ENCODE peak calls at places on chromosomes 4 and X, in four cellular contexts. R is HL-60, U is transverse colon, H is stomach. O is an unnamed sample.

GRCh38 chrX:131741103-131741581 is 197.3 kb downstream of the OR13H1 start:
- DNase-seq in H (peak), U (peak), R (peak), O (no peak)

GRCh38 chrX:72609313-72609712 is 36.7 kb upstream of the HDAC8 start:
- DNase-seq in R (no peak), U (no peak), H (no peak), O (no peak)

GRCh38 chr4:74715731-74716435 is 78.4 kb downstream of the BTC start:
- DNase-seq in U (no peak), R (no peak), H (no peak), O (no peak)

GRCh38 chrX:38225093-38225492 is 4.4 kb upstream of the SRPX start:
- DNase-seq in U (no peak), H (no peak), R (no peak), O (no peak)

GRCh38 chr4:79585834-79586233 is 177.8 kb upstream of the GK2 start:
- DNase-seq in R (no peak), H (no peak), U (no peak), O (no peak)

GRCh38 chr4:101218346-101218745 is 129.0 kb downstream of the PPP3CA start:
- DNase-seq in H (no peak), R (no peak), U (no peak), O (no peak)

GRCh38 chr4:41728571-41728908 is 20.0 kb downstream of the PHOX2B start:
- DNase-seq in R (no peak), U (no peak), H (no peak), O (no peak)

GRCh38 chr4:25457053-25457715 is 80.1 kb downstream of the ANAPC4 start:
- DNase-seq in U (no peak), H (no peak), R (no peak), O (no peak)

GRCh38 chr4:174549696-174550095 is 27.4 kb upstream of the HPGD start:
- DNase-seq in R (no peak), U (no peak), H (no peak), O (no peak)

GRCh38 chrX:345020-345925 is 26.7 kb upstream of the GTPBP6 start:
- DNase-seq in R (no peak), U (no peak), H (no peak), O (no peak)

GRCh38 chr4:67714248-67714583 is 13.3 kb upstream of the UBA6 start:
- DNase-seq in H (no peak), U (no peak), R (no peak), O (no peak)

GRCh38 chr4:7429069-7429416 is 5.7 kb downstream of the PSAPL1 start:
- DNase-seq in H (peak), R (no peak), U (no peak), O (no peak)

GRCh38 chrX:40644821-40645358 is 2.5 kb downstream of the CXorf38 start:
- DNase-seq in R (peak), H (peak), U (peak), O (no peak)

GRCh38 chr4:85166318-85166717 is 199.8 kb upstream of the WDFY3 start:
- DNase-seq in U (peak), H (no peak), R (no peak), O (no peak)

GRCh38 chr4:112421911-112422310 is 94.1 kb downstream of the NEUROG2 start:
- DNase-seq in H (no peak), U (no peak), R (no peak), O (no peak)

GRCh38 chrX:39839371-39839770 is 258.4 kb downstream of the BCOR start:
- DNase-seq in U (no peak), R (no peak), H (no peak), O (no peak)

GRCh38 chr4:120924931-120925330 is 2.4 kb upstream of the PRDM5 start:
- DNase-seq in U (no peak), H (no peak), R (no peak), O (no peak)

GRCh38 chr4:42636591-42636990 is 20.3 kb downstream of the ATP8A1 start:
- DNase-seq in H (no peak), R (no peak), U (no peak), O (no peak)

GRCh38 chrX:39857780-39858179 is 240.0 kb downstream of the BCOR start:
- DNase-seq in R (no peak), U (no peak), H (no peak), O (no peak)

GRCh38 chrX:99795495-99795894 is 614.6 kb downstream of the PCDH19 start:
- DNase-seq in H (no peak), U (no peak), R (no peak), O (no peak)

GRCh38 chr4:1009647-1010521 is 1.5 kb upstream of the FGFRL1 start:
- DNase-seq in U (peak), R (peak), H (peak), O (no peak)

GRCh38 chrX:45771114-45771513 is 570.4 kb upstream of the DIPK2B start:
- DNase-seq in R (no peak), H (peak), U (peak), O (no peak)

GRCh38 chrX:38664285-38664684 is 102.9 kb downstream of the TSPAN7 start:
- DNase-seq in R (no peak), H (no peak), U (no peak), O (no peak)

GRCh38 chr4:129428454-129428853 is 332.5 kb downstream of the C4orf33 start:
- DNase-seq in R (no peak), U (no peak), H (no peak), O (no peak)

GRCh38 chrX:71604796-71605568 is 13.3 kb downstream of the CXCR3 start:
- DNase-seq in H (no peak), R (no peak), U (no peak), O (no peak)

GRCh38 chrX:71618303-71618721 is at the start of gene CXCR3:
- DNase-seq in R (peak), U (peak), H (no peak), O (no peak)

GRCh38 chr4:123083612-123084011 is 161.2 kb upstream of the NUDT6 start:
- DNase-seq in U (no peak), H (no peak), R (no peak), O (no peak)

GRCh38 chr4:18075823-18076433 is 54.4 kb upstream of the LCORL start:
- DNase-seq in R (peak), U (peak), H (peak), O (no peak)

GRCh38 chr4:2685541-2685940 is 70.6 kb downstream of the TNIP2 start:
- DNase-seq in H (no peak), R (no peak), U (no peak), O (no peak)

GRCh38 chrX:68180501-68181061 is 252.7 kb downstream of the OPHN1 start:
- DNase-seq in R (no peak), U (no peak), H (no peak), O (no peak)

GRCh38 chr4:99868126-99868596 is 26.1 kb downstream of the LAMTOR3 start:
- DNase-seq in H (no peak), U (no peak), R (no peak), O (no peak)

GRCh38 chr4:28277931-28278330 is 1417.3 kb downstream of the STIM2 start:
- DNase-seq in H (no peak), R (no peak), U (no peak), O (no peak)

GRCh38 chr4:165464813-165465381 is 86.1 kb downstream of the CPE start:
- DNase-seq in U (no peak), H (no peak), R (peak), O (no peak)

GRCh38 chr4:23875317-23875716 is 14.5 kb downstream of the PPARGC1A start:
- DNase-seq in R (no peak), U (no peak), H (no peak), O (no peak)
- H3K27ac ChIP-seq in R (no peak), U (peak), H (no peak), O (no peak)

GRCh38 chr4:109553130-109553529 is 6.9 kb upstream of the MCUB start:
- DNase-seq in R (no peak), H (no peak), U (no peak), O (no peak)

GRCh38 chr4:109547394-109547793 is 12.7 kb upstream of the MCUB start:
- DNase-seq in R (no peak), H (no peak), U (no peak), O (no peak)

GRCh38 chr4:109552240-109552639 is 7.8 kb upstream of the MCUB start:
- DNase-seq in U (no peak), R (no peak), H (no peak), O (no peak)

GRCh38 chr4:109548655-109549054 is 11.4 kb upstream of the MCUB start:
- DNase-seq in U (no peak), R (peak), H (no peak), O (no peak)
- TF ChIP-seq POLR2AphosphoS5 in U (no peak), R (no peak), H (no peak), O (no peak)

GRCh38 chr4:77826280-77826679 is 7.1 kb upstream of the CNOT6L start:
- DNase-seq in R (no peak), U (no peak), H (no peak), O (no peak)

GRCh38 chr4:77821775-77822174 is 2.6 kb upstream of the CNOT6L start:
- DNase-seq in U (no peak), H (no peak), R (no peak), O (no peak)

GRCh38 chr4:77833158-77833724 is 14.1 kb upstream of the CNOT6L start:
- DNase-seq in H (no peak), R (no peak), U (no peak), O (no peak)

DNA sequence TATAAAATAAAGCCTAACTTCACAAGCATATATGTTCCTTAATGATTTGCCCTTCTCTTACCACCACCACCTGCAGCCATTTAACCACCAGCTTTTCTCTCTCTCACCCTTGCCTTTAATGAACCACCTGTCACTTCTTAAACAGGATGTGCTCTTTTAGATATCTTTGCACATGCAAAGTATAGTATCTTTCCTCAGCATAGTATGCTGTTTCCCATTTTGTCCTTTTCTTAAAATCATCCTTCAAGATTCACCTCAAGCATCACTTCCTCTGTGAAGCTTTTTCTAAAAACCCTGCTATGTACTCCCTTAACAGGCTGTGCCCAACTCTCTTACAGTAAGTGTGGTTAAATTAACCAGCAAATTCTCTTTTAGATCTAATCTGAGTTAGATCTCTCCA is 8.2 kb upstream of the CNOT6L start:
- DNase-seq in H (no peak), U (no peak), R (no peak), O (no peak)
- H3K4me3 ChIP-seq in H (no peak), U (no peak), R (no peak), O (no peak)

DNA sequence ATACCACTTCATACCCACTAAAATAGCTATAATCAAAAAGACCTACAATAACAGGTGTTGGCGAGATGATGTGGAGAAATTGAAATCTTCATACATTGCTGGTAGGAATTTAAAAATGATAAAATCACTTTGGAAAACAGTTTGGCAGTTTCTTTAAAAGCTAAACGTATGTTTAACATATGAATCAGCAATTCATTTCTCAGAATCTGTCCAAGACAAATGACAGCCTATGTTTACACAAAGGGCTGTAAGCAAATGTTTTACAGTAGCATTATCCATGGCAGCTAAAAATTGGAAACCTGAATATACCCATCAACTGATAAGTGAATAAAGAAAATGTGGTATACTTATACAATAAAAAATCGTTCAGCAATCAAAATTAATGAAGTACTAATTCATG is 33.0 kb upstream of the ABCG2 start:
- DNase-seq in U (no peak), H (no peak), R (no peak), O (no peak)
- H3K27ac ChIP-seq in U (peak), H (no peak), R (no peak), O (no peak)

O was measured in vagina.